ENCODE peak calls at places on chromosomes 6 and 20, in four cellular contexts. One of them, this sample, is unnamed.

GRCh38 chr6:42203217-42203616 is 8.5 kb upstream of the GUCA1B start:
- DNase-seq in CD4-positive, CD25-positive, alpha-beta regulatory T cell: no peak
- DNase-seq in CD8-positive, alpha-beta T cell: no peak
- DNase-seq in fibroblast of lung: no peak
- DNase-seq in this sample: no peak

GRCh38 chr6:70838907-70839285 is 118.0 kb downstream of the B3GAT2 start:
- DNase-seq in CD4-positive, CD25-positive, alpha-beta regulatory T cell: no peak
- DNase-seq in CD8-positive, alpha-beta T cell: no peak
- DNase-seq in fibroblast of lung: no peak
- DNase-seq in this sample: no peak

GRCh38 chr6:75611702-75612375 is 10.2 kb downstream of the SENP6 start:
- DNase-seq in CD4-positive, CD25-positive, alpha-beta regulatory T cell: peak
- DNase-seq in CD8-positive, alpha-beta T cell: no peak
- DNase-seq in fibroblast of lung: no peak
- DNase-seq in this sample: no peak

GRCh38 chr6:113082691-113083090 is 735.6 kb downstream of the RFPL4B start:
- DNase-seq in CD4-positive, CD25-positive, alpha-beta regulatory T cell: no peak
- DNase-seq in CD8-positive, alpha-beta T cell: no peak
- DNase-seq in fibroblast of lung: peak
- DNase-seq in this sample: no peak

GRCh38 chr6:149457316-149457884 is 27.4 kb downstream of the ZC3H12D start:
- DNase-seq in CD4-positive, CD25-positive, alpha-beta regulatory T cell: no peak
- DNase-seq in CD8-positive, alpha-beta T cell: no peak
- DNase-seq in fibroblast of lung: peak
- DNase-seq in this sample: no peak

GRCh38 chr20:33411711-33412483 is 10.6 kb upstream of the CDK5RAP1 start:
- DNase-seq in CD4-positive, CD25-positive, alpha-beta regulatory T cell: no peak
- DNase-seq in CD8-positive, alpha-beta T cell: no peak
- DNase-seq in fibroblast of lung: no peak
- DNase-seq in this sample: no peak

GRCh38 chr6:134925800-134926199 is 24.1 kb downstream of the ALDH8A1 start:
- DNase-seq in CD4-positive, CD25-positive, alpha-beta regulatory T cell: no peak
- DNase-seq in CD8-positive, alpha-beta T cell: no peak
- DNase-seq in fibroblast of lung: peak
- DNase-seq in this sample: no peak

GRCh38 chr6:52392944-52393343 is 27.2 kb upstream of the EFHC1 start:
- DNase-seq in CD4-positive, CD25-positive, alpha-beta regulatory T cell: peak
- DNase-seq in CD8-positive, alpha-beta T cell: no peak
- DNase-seq in fibroblast of lung: peak
- DNase-seq in this sample: no peak

GRCh38 chr6:161458199-161458598 is 184.3 kb upstream of the AGPAT4 start:
- DNase-seq in CD4-positive, CD25-positive, alpha-beta regulatory T cell: no peak
- DNase-seq in CD8-positive, alpha-beta T cell: no peak
- DNase-seq in fibroblast of lung: no peak
- DNase-seq in this sample: no peak

GRCh38 chr6:158567871-158568401 is 8.0 kb downstream of the TMEM181 start:
- DNase-seq in CD4-positive, CD25-positive, alpha-beta regulatory T cell: peak
- DNase-seq in CD8-positive, alpha-beta T cell: no peak
- DNase-seq in fibroblast of lung: no peak
- DNase-seq in this sample: no peak

GRCh38 chr6:81623106-81623834 is 129.2 kb downstream of the TENT5A start:
- DNase-seq in CD4-positive, CD25-positive, alpha-beta regulatory T cell: no peak
- DNase-seq in CD8-positive, alpha-beta T cell: no peak
- DNase-seq in fibroblast of lung: no peak
- DNase-seq in this sample: no peak

GRCh38 chr6:89483111-89483720 is 50.3 kb downstream of the ANKRD6 start:
- DNase-seq in CD4-positive, CD25-positive, alpha-beta regulatory T cell: no peak
- DNase-seq in CD8-positive, alpha-beta T cell: no peak
- DNase-seq in fibroblast of lung: no peak
- DNase-seq in this sample: no peak

GRCh38 chr20:33162753-33163152 is 5.2 kb upstream of the BPIFA2 start:
- DNase-seq in CD4-positive, CD25-positive, alpha-beta regulatory T cell: no peak
- DNase-seq in CD8-positive, alpha-beta T cell: no peak
- DNase-seq in fibroblast of lung: no peak
- DNase-seq in this sample: no peak

GRCh38 chr6:12506211-12506610 is 210.4 kb upstream of the PHACTR1 start:
- DNase-seq in CD4-positive, CD25-positive, alpha-beta regulatory T cell: no peak
- DNase-seq in CD8-positive, alpha-beta T cell: no peak
- DNase-seq in fibroblast of lung: no peak
- DNase-seq in this sample: no peak

GRCh38 chr6:5078121-5078695 is 6.9 kb upstream of the PPP1R3G start:
- DNase-seq in CD4-positive, CD25-positive, alpha-beta regulatory T cell: peak
- DNase-seq in CD8-positive, alpha-beta T cell: no peak
- DNase-seq in fibroblast of lung: peak
- DNase-seq in this sample: no peak

GRCh38 chr6:24910850-24911712 is 24.7 kb downstream of the RIPOR2 start:
- DNase-seq in CD4-positive, CD25-positive, alpha-beta regulatory T cell: no peak
- DNase-seq in CD8-positive, alpha-beta T cell: peak
- DNase-seq in fibroblast of lung: peak
- DNase-seq in this sample: peak
- H3K27ac ChIP-seq in CD4-positive, CD25-positive, alpha-beta regulatory T cell: peak
- H3K27ac ChIP-seq in CD8-positive, alpha-beta T cell: peak
- H3K27ac ChIP-seq in fibroblast of lung: no peak
- H3K27ac ChIP-seq in this sample: peak

GRCh38 chr20:20446613-20447012 is 78.7 kb downstream of the INSM1 start:
- DNase-seq in CD4-positive, CD25-positive, alpha-beta regulatory T cell: no peak
- DNase-seq in CD8-positive, alpha-beta T cell: no peak
- DNase-seq in fibroblast of lung: no peak
- DNase-seq in this sample: no peak

GRCh38 chr20:20448891-20449290 is 81.0 kb downstream of the INSM1 start:
- DNase-seq in CD4-positive, CD25-positive, alpha-beta regulatory T cell: no peak
- DNase-seq in CD8-positive, alpha-beta T cell: no peak
- DNase-seq in fibroblast of lung: no peak
- DNase-seq in this sample: no peak

GRCh38 chr20:20452254-20452676 is 84.4 kb downstream of the INSM1 start:
- DNase-seq in CD4-positive, CD25-positive, alpha-beta regulatory T cell: peak
- DNase-seq in CD8-positive, alpha-beta T cell: peak
- DNase-seq in fibroblast of lung: peak
- DNase-seq in this sample: peak

GRCh38 chr20:20454367-20454766 is 86.5 kb downstream of the INSM1 start:
- DNase-seq in CD4-positive, CD25-positive, alpha-beta regulatory T cell: no peak
- DNase-seq in CD8-positive, alpha-beta T cell: no peak
- DNase-seq in fibroblast of lung: no peak
- DNase-seq in this sample: no peak

GRCh38 chr20:20450461-20451027 is 82.6 kb downstream of the INSM1 start:
- DNase-seq in CD4-positive, CD25-positive, alpha-beta regulatory T cell: no peak
- DNase-seq in CD8-positive, alpha-beta T cell: no peak
- DNase-seq in fibroblast of lung: peak
- DNase-seq in this sample: no peak
- H3K27ac ChIP-seq in CD4-positive, CD25-positive, alpha-beta regulatory T cell: no peak
- H3K27ac ChIP-seq in CD8-positive, alpha-beta T cell: no peak
- H3K27ac ChIP-seq in fibroblast of lung: no peak
- H3K27ac ChIP-seq in this sample: no peak

GRCh38 chr6:133225560-133225959 is 15.6 kb upstream of the EYA4 start:
- DNase-seq in CD4-positive, CD25-positive, alpha-beta regulatory T cell: no peak
- DNase-seq in CD8-positive, alpha-beta T cell: no peak
- DNase-seq in fibroblast of lung: no peak
- DNase-seq in this sample: no peak

GRCh38 chr6:133230022-133230421 is 11.1 kb upstream of the EYA4 start:
- DNase-seq in CD4-positive, CD25-positive, alpha-beta regulatory T cell: no peak
- DNase-seq in CD8-positive, alpha-beta T cell: no peak
- DNase-seq in fibroblast of lung: no peak
- DNase-seq in this sample: no peak

GRCh38 chr6:133223458-133224014 is 17.6 kb upstream of the EYA4 start:
- DNase-seq in CD4-positive, CD25-positive, alpha-beta regulatory T cell: no peak
- DNase-seq in CD8-positive, alpha-beta T cell: no peak
- DNase-seq in fibroblast of lung: no peak
- DNase-seq in this sample: no peak

GRCh38 chr6:133227344-133227743 is 13.8 kb upstream of the EYA4 start:
- DNase-seq in CD4-positive, CD25-positive, alpha-beta regulatory T cell: no peak
- DNase-seq in CD8-positive, alpha-beta T cell: no peak
- DNase-seq in fibroblast of lung: no peak
- DNase-seq in this sample: no peak
- H3K27ac ChIP-seq in CD4-positive, CD25-positive, alpha-beta regulatory T cell: no peak
- H3K27ac ChIP-seq in CD8-positive, alpha-beta T cell: no peak
- H3K27ac ChIP-seq in fibroblast of lung: no peak
- H3K27ac ChIP-seq in this sample: no peak

DNA sequence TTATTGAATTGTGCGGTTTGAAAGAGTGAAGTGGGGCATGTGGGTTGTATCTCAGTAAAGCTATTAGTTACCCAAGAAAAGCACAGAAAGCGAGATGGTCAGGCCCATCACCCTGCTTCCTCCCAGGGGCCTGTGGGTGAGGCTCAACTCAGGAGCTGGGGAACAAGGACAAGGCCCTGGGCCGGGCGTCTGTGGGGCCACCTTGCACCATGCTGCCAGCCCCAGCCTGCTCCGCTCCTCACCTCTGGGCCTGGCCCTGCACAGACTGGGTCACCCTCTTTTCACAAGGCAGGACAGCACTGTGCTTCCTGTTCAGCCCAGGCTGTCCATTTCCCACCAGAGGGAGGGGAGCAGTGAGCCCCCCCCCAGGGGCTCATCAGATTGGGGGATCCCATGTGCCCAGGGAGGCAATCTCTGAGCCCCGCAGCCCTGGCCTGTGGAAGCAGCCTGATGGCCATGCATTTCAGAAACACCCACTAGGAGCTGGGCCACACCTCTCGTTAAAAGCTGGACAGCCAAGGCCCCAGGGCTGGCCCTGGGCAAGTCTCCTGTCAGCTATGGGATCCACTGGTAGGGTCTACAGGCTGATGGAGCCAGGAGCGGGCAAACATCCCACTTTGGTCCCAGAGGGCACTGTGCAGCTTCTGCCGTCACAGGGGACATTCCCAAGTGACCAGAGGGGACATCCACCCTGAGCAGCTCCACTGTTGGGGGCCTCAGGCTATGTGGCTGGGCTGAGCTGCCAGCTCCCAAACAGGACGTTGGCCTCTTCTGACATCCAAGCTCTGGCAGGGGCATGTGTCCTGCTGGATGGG is 55.9 kb downstream of the YTHDF1 start:
- DNase-seq in CD4-positive, CD25-positive, alpha-beta regulatory T cell: no peak
- DNase-seq in CD8-positive, alpha-beta T cell: no peak
- DNase-seq in fibroblast of lung: no peak
- DNase-seq in this sample: no peak
- H3K27ac ChIP-seq in CD4-positive, CD25-positive, alpha-beta regulatory T cell: no peak
- H3K27ac ChIP-seq in CD8-positive, alpha-beta T cell: no peak
- H3K27ac ChIP-seq in fibroblast of lung: no peak
- H3K27ac ChIP-seq in this sample: no peak

GRCh38 chr6:136421537-136422158 is 128.6 kb downstream of the MAP7 start:
- DNase-seq in CD4-positive, CD25-positive, alpha-beta regulatory T cell: no peak
- DNase-seq in CD8-positive, alpha-beta T cell: no peak
- DNase-seq in fibroblast of lung: no peak
- DNase-seq in this sample: no peak
- H3K27ac ChIP-seq in CD4-positive, CD25-positive, alpha-beta regulatory T cell: no peak
- H3K27ac ChIP-seq in CD8-positive, alpha-beta T cell: no peak
- H3K27ac ChIP-seq in fibroblast of lung: no peak
- H3K27ac ChIP-seq in this sample: no peak

This sample was measured in upper lobe of right lung.